ENCODE peak calls at places on chromosomes 16 and 17, in seven cellular contexts. Y, Z, J, S, V, G and P are unnamed samples.

GRCh38 chr16:66959645-66960177 is 1.4 kb upstream of the CES3 start:
- DNase-seq in G (no peak), V (no peak), S (no peak), Y (no peak), Z (no peak), J (no peak), P (no peak)

GRCh38 chr17:29103341-29103740 is 60.4 kb downstream of the PIPOX start:
- DNase-seq in S (no peak), Z (no peak), Y (no peak), G (no peak), V (no peak), J (no peak), P (no peak)

GRCh38 chr16:49532243-49532870 is 158.8 kb downstream of the C16orf78 start:
- DNase-seq in G (no peak), Z (no peak), V (peak), J (no peak), S (no peak), Y (no peak), P (no peak)

GRCh38 chr16:76614255-76614654 is 337.1 kb downstream of the CNTNAP4 start:
- DNase-seq in Y (no peak), S (no peak), Z (no peak), G (no peak), V (no peak), J (no peak), P (no peak)

GRCh38 chr17:4980644-4981216 is 6.7 kb downstream of the CAMTA2 start:
- DNase-seq in J (peak), V (peak), Z (peak), S (no peak), G (peak), Y (peak), P (peak)

GRCh38 chr17:61414936-61415251 is 15.3 kb downstream of the TBX2 start:
- DNase-seq in Z (no peak), Y (no peak), J (no peak), V (no peak), G (no peak), S (no peak), P (no peak)

GRCh38 chr16:66923247-66923851 is 2.0 kb downstream of the RRAD start:
- DNase-seq in V (no peak), Z (no peak), J (no peak), S (no peak), G (no peak), Y (no peak), P (no peak)

GRCh38 chr17:7307686-7308624 is 527 bp downstream of the EIF5A start:
- DNase-seq in Y (peak), J (peak), S (no peak), G (peak), V (peak), Z (peak), P (peak)

GRCh38 chr17:77332034-77332971 is 191.5 kb downstream of the SEC14L1 start:
- DNase-seq in G (no peak), Y (peak), S (no peak), Z (no peak), J (peak), V (no peak), P (peak)

GRCh38 chr17:63431618-63431938 is 14.5 kb downstream of the CYB561 start:
- DNase-seq in Z (no peak), G (no peak), Y (no peak), J (no peak), V (no peak), S (no peak), P (no peak)

GRCh38 chr16:10871157-10871991 is 5.6 kb upstream of the CIITA start:
- DNase-seq in Z (no peak), V (no peak), S (peak), G (no peak), Y (peak), J (peak), P (peak)

GRCh38 chr16:68401871-68402747 is 46.2 kb downstream of the SMPD3 start:
- DNase-seq in J (no peak), Y (no peak), S (no peak), G (no peak), Z (no peak), V (no peak), P (peak)

GRCh38 chr16:86783626-86784266 is 205.4 kb downstream of the FOXL1 start:
- DNase-seq in G (no peak), Z (no peak), J (no peak), Y (no peak), V (no peak), S (no peak), P (peak)

GRCh38 chr17:57735707-57736106 is 9.4 kb downstream of the CCDC182 start:
- DNase-seq in V (peak), S (peak), G (no peak), J (peak), Y (peak), Z (peak), P (peak)

GRCh38 chr17:50834786-50835562 is 412 bp upstream of the WFIKKN2 start:
- DNase-seq in Z (peak), J (no peak), V (peak), S (no peak), G (no peak), Y (no peak), P (no peak)

GRCh38 chr16:11301645-11302513 is 20.7 kb upstream of the PRM1 start:
- DNase-seq in G (no peak), S (no peak), V (no peak), J (no peak), Y (no peak), Z (no peak), P (no peak)

GRCh38 chr16:87463722-87464690 is 28.8 kb downstream of the ZCCHC14 start:
- DNase-seq in Y (peak), J (no peak), Z (no peak), S (no peak), V (no peak), G (peak), P (peak)

GRCh38 chr17:70169707-70170597 is 620 bp downstream of the KCNJ2 start:
- DNase-seq in Z (peak), J (no peak), G (peak), Y (no peak), S (no peak), V (no peak), P (no peak)

GRCh38 chr16:27318399-27319256 is 4.9 kb downstream of the IL4R start:
- DNase-seq in J (no peak), G (peak), Z (no peak), S (no peak), Y (peak), V (no peak), P (no peak)
- TF ChIP-seq EZH2phosphoT487 in J (no peak), G (no peak), Z (no peak), S (no peak), Y (no peak), V (no peak), P (no peak)

GRCh38 chr17:2054740-2055493 is at the start of gene HIC1:
- DNase-seq in J (peak), G (peak), Y (peak), V (peak), Z (peak), S (no peak), P (peak)
- H2AFZ ChIP-seq in J (peak), G (no peak), Y (peak), V (no peak), Z (no peak), S (no peak), P (peak)

GRCh38 chr17:81817758-81818147 is 13.8 kb downstream of the GCGR start:
- DNase-seq in J (no peak), V (no peak), S (no peak), Y (no peak), G (no peak), Z (no peak), P (no peak)

GRCh38 chr17:81814748-81815645 is 11.0 kb downstream of the GCGR start:
- DNase-seq in V (no peak), G (peak), J (no peak), Y (no peak), S (no peak), Z (no peak), P (no peak)

GRCh38 chr17:81813371-81813684 is 9.4 kb downstream of the GCGR start:
- DNase-seq in Y (no peak), J (no peak), Z (no peak), V (no peak), S (no peak), G (no peak), P (no peak)

GRCh38 chr17:81813861-81814683 is 10.1 kb downstream of the GCGR start:
- DNase-seq in J (no peak), Z (no peak), G (no peak), S (no peak), Y (no peak), V (no peak), P (no peak)

GRCh38 chr17:81815646-81815985 is 11.7 kb downstream of the GCGR start:
- DNase-seq in V (no peak), G (no peak), S (no peak), Z (no peak), J (no peak), Y (no peak), P (no peak)
- TF ChIP-seq CTCF in V (no peak), G (no peak), S (no peak), Z (no peak), J (no peak), Y (no peak), P (no peak)

GRCh38 chr17:1229891-1230571 is 40.2 kb upstream of the BHLHA9 start:
- DNase-seq in Y (peak), S (no peak), J (no peak), G (no peak), V (no peak), Z (no peak), P (no peak)
- TF ChIP-seq EZH2phosphoT487 in Y (no peak), S (no peak), J (no peak), G (no peak), V (peak), Z (no peak), P (no peak)

DNA sequence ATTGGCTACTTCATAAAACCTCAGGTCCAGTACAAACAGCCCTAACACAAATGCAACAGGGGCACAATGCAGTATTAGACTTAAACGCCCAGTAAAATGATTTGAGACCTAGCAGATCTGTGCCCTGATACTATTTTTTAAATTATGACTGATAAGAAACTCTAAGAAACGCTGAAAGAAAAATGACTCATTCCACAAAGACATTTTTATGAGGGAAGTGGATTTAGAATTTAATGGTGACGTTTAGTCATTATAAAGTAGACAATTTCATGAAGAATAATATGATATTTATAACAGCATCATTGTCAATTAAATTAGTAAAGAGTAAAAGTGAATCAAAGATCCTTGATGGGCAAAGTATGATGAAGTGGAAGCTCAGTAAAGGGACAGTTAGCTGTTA is 80.4 kb upstream of the DHX40 start:
- DNase-seq in Y (no peak), Z (no peak), G (no peak), S (no peak), V (no peak), J (no peak), P (peak)
- H2AFZ ChIP-seq in Y (no peak), Z (no peak), G (no peak), S (no peak), V (no peak), J (no peak), P (no peak)

DNA sequence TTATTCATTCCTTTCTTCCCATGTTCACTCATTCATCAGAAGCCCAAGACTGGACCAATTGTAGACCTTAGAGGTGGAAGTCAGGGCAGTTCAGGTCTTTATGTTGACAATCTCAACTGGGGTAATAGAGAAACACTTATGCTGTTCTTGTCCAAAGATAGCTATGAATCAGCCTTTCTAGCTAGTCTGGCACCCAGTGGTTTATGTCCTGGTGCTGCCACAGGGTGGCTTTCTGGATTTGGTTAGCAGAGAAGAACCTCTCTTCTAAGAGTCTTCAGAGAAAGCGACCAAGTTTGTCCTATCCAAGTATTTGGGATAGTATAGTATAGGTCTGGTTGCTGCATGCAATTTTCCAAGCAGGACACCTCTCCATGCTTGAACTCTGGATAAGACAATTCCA is 83.3 kb downstream of the NOG start:
- DNase-seq in S (no peak), G (no peak), V (no peak), J (no peak), Z (no peak), Y (no peak), P (peak)
- TF ChIP-seq CTCF in S (no peak), G (no peak), V (no peak), J (no peak), Z (no peak), Y (no peak), P (peak)

DNA sequence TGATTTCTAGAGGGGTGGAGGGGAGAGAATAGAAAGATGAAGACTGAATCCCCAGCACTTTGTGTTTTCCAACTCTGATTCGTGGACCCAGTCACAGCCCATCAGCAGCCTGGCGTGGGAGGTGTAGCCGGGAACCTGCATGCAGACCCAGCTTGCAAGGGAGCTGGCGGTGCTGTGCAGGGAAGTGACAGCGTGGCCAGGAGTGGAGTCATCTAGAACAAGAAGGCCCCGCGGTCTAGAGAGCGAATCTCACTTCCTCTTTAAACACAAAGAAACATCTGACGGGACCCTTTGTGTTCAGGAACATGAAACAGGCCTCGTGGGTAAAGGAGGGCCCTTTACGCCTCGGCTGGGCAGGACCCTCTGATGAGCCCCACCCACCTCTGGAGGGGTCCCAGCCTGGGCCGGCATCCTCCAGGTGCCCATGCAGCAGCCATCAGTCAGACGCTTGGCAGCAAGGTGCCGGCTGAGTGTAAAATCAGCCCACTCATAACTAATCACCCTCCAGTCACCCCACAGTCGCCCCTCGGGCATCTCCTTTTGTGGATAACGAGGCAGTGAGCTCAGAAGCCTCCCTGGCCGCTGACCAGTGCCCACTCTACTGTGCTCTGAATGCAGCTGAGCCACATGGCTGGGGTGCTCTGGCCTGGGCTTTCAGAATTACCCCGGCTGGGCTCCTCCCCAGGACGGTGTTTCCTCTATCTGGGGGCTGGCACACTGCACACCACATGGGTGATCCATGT is 4.4 kb downstream of the SNAI3 start:
- DNase-seq in J (peak), S (no peak), V (no peak), Z (no peak), G (no peak), Y (peak), P (no peak)
- TF ChIP-seq EZH2phosphoT487 in J (no peak), S (no peak), V (no peak), Z (no peak), G (no peak), Y (no peak), P (no peak)

DNA sequence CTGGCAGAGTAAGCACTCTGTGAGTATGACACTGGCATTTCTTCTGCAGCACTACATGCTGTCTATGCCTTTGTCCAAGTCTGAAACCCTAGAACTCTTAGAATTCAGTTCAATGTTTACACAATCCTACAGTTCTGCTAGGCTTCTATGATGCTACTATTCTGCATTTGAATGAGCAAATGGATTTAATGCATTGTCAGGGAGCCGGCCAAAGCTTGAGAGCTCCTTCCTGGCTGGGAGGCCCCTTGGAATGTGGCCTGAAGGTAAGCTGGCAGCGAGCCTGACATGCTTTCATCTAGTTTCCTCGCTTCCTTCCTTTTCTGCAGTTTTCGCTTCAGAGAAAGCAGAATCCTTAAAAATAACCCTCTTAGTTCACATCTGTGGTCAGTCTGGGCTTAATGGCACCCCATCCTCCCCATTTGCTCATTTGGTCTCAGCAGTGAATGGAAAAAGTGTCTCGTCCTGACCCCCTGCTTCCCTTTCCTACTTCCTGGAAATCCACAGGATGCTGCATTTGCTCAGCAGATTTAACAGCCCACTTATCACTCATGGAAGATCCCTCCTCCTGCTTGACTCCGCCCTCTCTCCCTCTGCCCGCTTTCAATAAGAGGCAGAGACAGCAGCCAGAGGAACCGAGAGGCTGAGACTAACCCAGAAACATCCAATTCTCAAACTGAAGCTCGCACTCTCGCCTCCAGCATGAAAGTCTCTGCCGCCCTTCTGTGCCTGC is at the start of gene CCL2:
- DNase-seq in G (peak), V (peak), S (no peak), J (peak), Y (no peak), Z (peak), P (no peak)
- H2AFZ ChIP-seq in G (peak), V (peak), S (no peak), J (peak), Y (no peak), Z (peak), P (no peak)

GRCh38 chr17:79147791-79148506 is 73.3 kb downstream of the ENGASE start:
- DNase-seq in Z (no peak), G (no peak), S (no peak), J (no peak), V (no peak), Y (no peak), P (no peak)
- TF ChIP-seq CTCF in Z (peak), G (no peak), S (no peak), J (peak), V (no peak), Y (no peak), P (no peak)

DNA sequence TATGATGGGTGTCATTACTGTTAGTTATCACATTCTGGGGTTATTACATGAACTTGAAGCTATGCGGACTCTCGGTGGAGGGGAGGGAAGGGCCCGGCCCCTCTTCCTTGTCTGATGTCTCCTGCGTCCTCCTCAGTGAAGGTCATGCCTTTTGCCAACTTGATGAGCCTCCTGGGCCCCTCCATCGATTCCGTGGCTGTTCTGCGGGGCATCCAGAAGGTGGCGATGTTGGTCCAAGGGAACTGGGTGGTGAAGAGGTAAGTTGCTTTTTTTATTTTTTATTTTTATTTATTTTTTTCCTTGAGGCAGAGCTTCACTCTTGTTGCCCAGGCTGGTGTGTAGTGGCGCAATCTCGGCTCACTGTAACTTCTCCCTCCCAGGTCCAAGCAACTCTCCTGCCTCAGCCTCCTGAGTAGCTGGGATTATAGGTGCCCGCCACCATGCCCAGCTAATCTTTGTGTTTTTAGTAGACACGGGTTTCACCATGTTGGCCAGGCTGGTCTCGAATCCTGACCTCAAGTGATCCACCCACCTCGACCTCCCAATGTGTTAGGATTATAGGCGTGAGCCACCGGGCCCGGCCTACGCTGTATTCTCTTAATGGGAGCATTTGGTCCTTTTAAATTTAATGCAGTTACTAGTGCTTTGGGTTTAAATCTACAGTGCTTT is 21.6 kb downstream of the POLR3E start:
- DNase-seq in J (no peak), V (peak), S (no peak), G (peak), Y (peak), Z (peak), P (peak)
- TF ChIP-seq EZH2phosphoT487 in J (no peak), V (no peak), S (no peak), G (no peak), Y (no peak), Z (no peak), P (no peak)